ENCODE peak calls at places on chromosomes 1 and 21, in seven cellular contexts. C, X, O, W, K, U and F are unnamed samples.

GRCh38 chr1:55074455-55074854 is 35.1 kb downstream of the PCSK9 start:
- DNase-seq in C (no peak), X (no peak), O (no peak), W (no peak), K (no peak), U (no peak), F (no peak)

GRCh38 chr1:171081220-171081993 is 9.3 kb upstream of the FMO3 start:
- DNase-seq in C (no peak), X (no peak), O (no peak), W (peak; percentile 1), K (no peak), U (no peak), F (peak; percentile 15)

GRCh38 chr21:41564871-41565281 is 56.9 kb upstream of the TMPRSS2 start:
- DNase-seq in C (no peak), X (no peak), O (peak; percentile 7), W (no peak), K (no peak), U (no peak), F (no peak)

GRCh38 chr1:116375884-116376733 is 3.1 kb downstream of the ATP1A1 start:
- DNase-seq in C (no peak), X (peak; percentile 68), O (peak; percentile 68), W (no peak), K (no peak), U (no peak), F (peak; percentile 68)

GRCh38 chr1:31155216-31155806 is 84.4 kb downstream of the NKAIN1 start:
- DNase-seq in C (peak; percentile 94), X (no peak), O (peak; percentile 65), W (peak; percentile 90), K (no peak), U (peak; percentile 90), F (no peak)

GRCh38 chr1:59985901-59986735 is 59.5 kb upstream of the CYP2J2 start:
- DNase-seq in C (no peak), X (no peak), O (no peak), W (no peak), K (no peak), U (no peak), F (no peak)

GRCh38 chr1:11855430-11855829 is 3.3 kb downstream of the NPPB start:
- DNase-seq in C (no peak), X (no peak), O (no peak), W (no peak), K (no peak), U (no peak), F (no peak)

GRCh38 chr1:206491592-206491991 is 15.7 kb upstream of the RASSF5 start:
- DNase-seq in C (no peak), X (no peak), O (no peak), W (no peak), K (no peak), U (no peak), F (no peak)

GRCh38 chr1:36156329-36157114 is 562 bp downstream of the MAP7D1 start:
- DNase-seq in C (peak; percentile 80), X (no peak), O (no peak), W (peak; percentile 85), K (no peak), U (peak; percentile 86), F (no peak)

GRCh38 chr1:43703836-43704235 is 3.5 kb upstream of the ST3GAL3 start:
- DNase-seq in C (no peak), X (no peak), O (no peak), W (no peak), K (no peak), U (no peak), F (no peak)

GRCh38 chr1:106907795-106908194 is 148.7 kb upstream of the PRMT6 start:
- DNase-seq in C (no peak), X (no peak), O (no peak), W (no peak), K (peak; percentile 43), U (no peak), F (no peak)

GRCh38 chr1:246618240-246618639 is 52.0 kb downstream of the CNST start:
- DNase-seq in C (peak; percentile 17), X (no peak), O (no peak), W (no peak), K (no peak), U (no peak), F (no peak)
- TF ChIP-seq SIN3A in C (no peak), X (no peak), O (no peak), W (no peak), K (no peak), U (no peak), F (no peak)

DNA sequence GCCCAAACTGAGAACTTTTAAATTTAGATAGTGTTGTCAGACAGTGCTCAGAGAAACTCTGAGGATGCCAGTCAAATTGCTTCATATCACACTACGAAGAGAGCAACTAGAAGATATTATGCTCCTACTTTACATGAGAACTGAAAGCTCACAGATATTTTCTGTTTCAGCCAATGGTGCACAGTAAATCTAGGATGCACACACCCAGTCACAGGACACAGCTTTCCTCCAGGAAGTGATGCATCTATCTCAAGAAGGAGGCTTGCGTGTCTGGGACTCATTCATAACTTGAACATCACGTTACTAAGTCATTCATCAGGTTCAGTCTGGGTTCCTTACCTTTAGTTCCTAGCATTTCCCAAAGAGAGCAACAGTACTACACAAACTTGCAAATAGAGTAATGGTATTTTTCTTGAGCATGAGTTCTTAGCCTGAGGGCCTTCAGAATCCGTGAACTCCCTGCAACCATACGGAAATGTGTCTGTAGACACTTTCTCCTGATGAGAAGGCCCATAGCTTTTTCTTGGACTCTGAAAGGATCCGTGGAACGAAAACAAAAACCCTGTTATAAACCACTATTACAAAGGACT is 12.2 kb downstream of the ZNF697 start:
- DNase-seq in C (no peak), X (no peak), O (no peak), W (no peak), K (no peak), U (no peak), F (no peak)
- TF ChIP-seq SIN3A in C (no peak), X (no peak), O (no peak), W (no peak), K (no peak), U (no peak), F (no peak)

GRCh38 chr1:42221952-42222606 is 57.5 kb upstream of the GUCA2A start:
- DNase-seq in C (peak; percentile 23), X (no peak), O (peak; percentile 6), W (no peak), K (no peak), U (no peak), F (no peak)
- TF ChIP-seq SIN3A in C (no peak), X (no peak), O (no peak), W (no peak), K (no peak), U (no peak), F (no peak)

DNA sequence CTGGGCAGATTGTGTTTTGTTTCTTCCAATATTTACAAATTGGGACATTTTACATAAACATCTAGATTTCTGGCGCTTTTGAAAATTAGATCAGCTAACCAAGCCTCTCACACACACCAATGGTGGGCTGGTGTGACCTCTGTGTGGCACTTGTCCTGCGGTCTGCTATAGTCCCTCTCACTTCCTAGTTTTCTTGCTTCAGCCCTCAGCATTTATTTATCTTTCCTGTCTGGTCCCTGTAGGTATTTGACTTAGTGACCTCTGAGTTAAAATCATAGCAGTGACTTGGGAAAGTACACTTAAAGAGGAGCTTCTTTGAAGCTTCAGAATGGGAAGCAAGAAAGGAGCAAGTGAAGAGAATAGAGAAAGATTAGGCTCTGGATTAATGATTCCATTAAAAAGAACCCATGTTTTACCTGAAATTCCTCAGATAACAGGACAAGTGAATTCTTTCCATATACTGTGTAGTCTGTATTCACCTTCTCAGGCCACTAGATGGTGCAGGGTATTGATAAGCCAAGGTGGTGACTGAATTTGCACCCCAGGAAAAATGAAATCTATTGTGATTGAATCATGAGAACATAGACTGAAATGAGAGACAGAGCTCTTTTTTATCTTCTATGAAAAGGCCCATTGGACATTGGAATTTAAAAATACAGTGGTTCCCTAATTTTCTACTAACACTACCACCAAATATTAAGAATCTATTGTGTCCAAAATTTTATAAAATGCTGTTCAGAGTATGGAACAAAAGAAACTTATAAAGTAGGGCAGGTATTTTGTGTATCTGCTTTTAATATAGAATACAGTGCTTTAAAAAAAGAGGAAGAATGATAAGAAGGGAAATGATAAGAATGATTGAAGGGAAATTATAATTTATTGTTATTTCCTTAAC is 7.1 kb upstream of the DIPK1A start:
- DNase-seq in C (no peak), X (no peak), O (peak; percentile 45), W (peak; percentile 38), K (no peak), U (no peak), F (peak; percentile 42)
- TF ChIP-seq SIN3A in C (no peak), X (no peak), O (no peak), W (no peak), K (no peak), U (no peak), F (no peak)

DNA sequence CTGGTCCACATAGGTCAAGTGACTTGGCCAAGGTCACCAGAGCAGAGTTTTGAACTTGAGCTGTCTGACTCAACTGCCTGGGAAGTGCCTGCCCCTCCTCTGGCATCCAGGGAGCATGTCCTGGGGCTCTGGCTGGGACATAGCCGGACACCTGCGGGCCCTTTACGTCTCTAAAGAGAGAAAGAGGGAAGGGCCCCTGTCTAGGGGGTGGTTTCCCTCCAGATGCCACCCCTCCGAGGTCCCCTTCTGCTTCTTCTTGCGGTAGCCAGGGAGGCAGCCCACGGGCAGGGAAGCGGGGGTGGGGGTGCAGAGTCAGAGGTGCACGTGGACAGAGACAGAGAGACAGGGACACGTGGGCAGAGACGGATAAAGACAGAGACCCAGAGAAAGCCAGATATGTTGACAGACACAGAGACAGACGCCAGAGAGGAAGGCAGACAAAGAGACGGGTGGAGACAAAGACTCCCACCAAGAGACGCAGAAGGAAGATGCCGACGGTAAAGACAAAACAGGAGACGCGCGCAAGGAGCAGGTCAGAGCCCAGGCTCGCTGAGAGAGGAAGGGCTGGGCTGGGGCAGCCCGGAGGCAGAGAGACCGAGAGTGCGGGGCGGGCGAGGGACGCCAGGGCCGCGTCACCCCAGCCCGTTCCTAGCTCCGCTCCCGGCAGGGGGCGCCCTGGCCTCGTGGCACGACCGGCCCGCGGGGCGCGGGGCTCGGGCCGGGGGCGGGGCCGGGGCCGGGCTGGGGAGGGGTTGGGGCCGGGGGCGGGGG is 458 bp upstream of the ALPL start:
- DNase-seq in C (peak; percentile 98), X (no peak), O (no peak), W (peak; percentile 97), K (no peak), U (peak; percentile 97), F (no peak)
- TF ChIP-seq SIN3A in C (no peak), X (no peak), O (no peak), W (no peak), K (no peak), U (no peak), F (no peak)